ENCODE peak calls at places on chromosomes 5 and 9, in five cellular contexts. N, M, K, W and C are unnamed samples.
A peak's percentile ranks its signal among the peaks of the same experiment; 100 is the strongest.

GRCh38 chr9:121207371-121207940 is 5.8 kb upstream of the RAB14 start:
- DNase-seq in N (no peak), M (no peak), K (no peak), W (peak; percentile 43), C (no peak)

GRCh38 chr5:44952376-44952775 is 143.6 kb downstream of the MRPS30 start:
- DNase-seq in N (peak; percentile 19), M (no peak), K (no peak), W (peak; percentile 19), C (peak; percentile 15)

GRCh38 chr5:121174351-121174750 is 677.3 kb upstream of the FTMT start:
- DNase-seq in N (no peak), M (no peak), K (no peak), W (no peak), C (no peak)

GRCh38 chr9:126514037-126514821 is 99.5 kb upstream of the LMX1B start:
- DNase-seq in N (no peak), M (peak; percentile 56), K (peak; percentile 68), W (peak; percentile 83), C (peak; percentile 83)

GRCh38 chr9:130268521-130269131 is 3.1 kb downstream of the HMCN2 start:
- DNase-seq in N (no peak), M (no peak), K (no peak), W (peak; percentile 37), C (peak; percentile 48)

GRCh38 chr9:19619221-19619620 is 169.6 kb downstream of the SLC24A2 start:
- DNase-seq in N (no peak), M (no peak), K (no peak), W (no peak), C (no peak)

GRCh38 chr5:149094996-149095395 is 32.1 kb upstream of the SH3TC2 start:
- DNase-seq in N (no peak), M (no peak), K (no peak), W (no peak), C (no peak)

GRCh38 chr9:93287593-93287992 is 103.7 kb downstream of the WNK2 start:
- DNase-seq in N (no peak), M (no peak), K (no peak), W (no peak), C (no peak)

GRCh38 chr5:11075010-11075860 is 314.2 kb upstream of the DAP start:
- DNase-seq in N (no peak), M (no peak), K (no peak), W (no peak), C (no peak)

GRCh38 chr9:131275332-131276106 is 791 bp downstream of the FAM78A start:
- DNase-seq in N (no peak), M (no peak), K (no peak), W (peak; percentile 67), C (peak; percentile 66)

GRCh38 chr5:134592141-134592746 is 40.4 kb downstream of the SAR1B start:
- DNase-seq in N (no peak), M (no peak), K (no peak), W (peak; percentile 43), C (peak; percentile 37)

GRCh38 chr9:18795947-18796705 is 236.9 kb downstream of the SAXO1 start:
- DNase-seq in N (no peak), M (no peak), K (no peak), W (no peak), C (no peak)

GRCh38 chr5:132227485-132228240 is at the start of gene P4HA2:
- DNase-seq in N (no peak), M (peak; percentile 75), K (peak; percentile 89), W (peak; percentile 96), C (peak; percentile 94)

GRCh38 chr5:177303121-177303924 is at the start of the genes PRELID1 and RAB24:
- DNase-seq in N (no peak), M (peak; percentile 86), K (peak; percentile 93), W (peak; percentile 93), C (peak; percentile 95)

GRCh38 chr5:34736445-34737119 is 80.5 kb downstream of the RAI14 start:
- DNase-seq in N (no peak), M (no peak), K (no peak), W (no peak), C (no peak)

GRCh38 chr5:102368392-102368791 is 72.3 kb upstream of the SLCO4C1 start:
- DNase-seq in N (no peak), M (no peak), K (no peak), W (no peak), C (no peak)

GRCh38 chr5:96222129-96222528 is 210.9 kb downstream of the PCSK1 start:
- DNase-seq in N (no peak), M (no peak), K (no peak), W (no peak), C (no peak)

GRCh38 chr9:114403153-114403756 is 15.5 kb upstream of the AKNA start:
- DNase-seq in N (no peak), M (no peak), K (no peak), W (no peak), C (no peak)

GRCh38 chr5:74198156-74198555 is 442.4 kb downstream of the ENC1 start:
- DNase-seq in N (no peak), M (no peak), K (no peak), W (no peak), C (no peak)

GRCh38 chr9:116572095-116572748 is 114.9 kb upstream of the TRIM32 start:
- DNase-seq in N (peak; percentile 60), M (peak; percentile 75), K (peak; percentile 97), W (peak; percentile 76), C (peak; percentile 71)

GRCh38 chr9:96419691-96419969 is 1.5 kb upstream of the ZNF367 start:
- DNase-seq in N (no peak), M (no peak), K (no peak), W (no peak), C (no peak)

GRCh38 chr5:138884554-138884953 is 9.4 kb upstream of the LRRTM2 start:
- DNase-seq in N (no peak), M (no peak), K (no peak), W (no peak), C (no peak)

GRCh38 chr5:138878437-138879235 is 3.5 kb upstream of the LRRTM2 start:
- DNase-seq in N (no peak), M (no peak), K (no peak), W (no peak), C (no peak)

GRCh38 chr5:138884094-138884493 is 9.0 kb upstream of the LRRTM2 start:
- DNase-seq in N (no peak), M (no peak), K (no peak), W (no peak), C (no peak)
- TF ChIP-seq CTCF in N (no peak), M (no peak), K (no peak), W (no peak), C (no peak)

GRCh38 chr9:37856551-37856950 is 47.4 kb downstream of the SLC25A51 start:
- DNase-seq in N (no peak), M (no peak), K (no peak), W (no peak), C (no peak)

GRCh38 chr9:37862530-37862929 is 41.4 kb downstream of the SLC25A51 start:
- DNase-seq in N (no peak), M (no peak), K (no peak), W (no peak), C (no peak)

DNA sequence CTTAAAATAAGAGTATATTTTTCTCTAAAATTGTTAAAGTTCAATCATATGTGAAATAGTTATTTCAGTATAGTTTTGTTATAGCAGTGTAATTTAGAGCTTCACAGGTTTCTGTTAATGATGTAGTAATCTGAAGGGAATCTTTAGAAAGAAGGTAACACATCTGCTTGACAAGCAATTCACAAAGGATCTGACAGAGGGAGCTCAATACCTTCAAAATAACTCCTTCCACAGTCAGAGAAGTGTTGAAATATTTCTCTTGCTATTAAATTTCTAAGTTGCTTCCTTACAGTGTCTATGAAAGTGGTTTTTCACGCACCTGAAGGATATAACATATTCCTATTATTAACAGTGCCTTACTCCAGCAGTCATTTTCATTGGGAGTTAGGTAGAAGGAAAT is 44.9 kb downstream of the SLC25A51 start:
- DNase-seq in N (no peak), M (no peak), K (no peak), W (no peak), C (no peak)
- TF ChIP-seq CTCF in N (no peak), M (no peak), K (no peak), W (no peak), C (no peak)

GRCh38 chr5:173916233-173916632 is 28.1 kb downstream of the CPEB4 start:
- DNase-seq in N (no peak), M (no peak), K (no peak), W (no peak), C (no peak)

GRCh38 chr5:173915310-173916005 is 27.3 kb downstream of the CPEB4 start:
- DNase-seq in N (no peak), M (no peak), K (no peak), W (no peak), C (no peak)

GRCh38 chr5:173920024-173920753 is 32.0 kb downstream of the CPEB4 start:
- DNase-seq in N (no peak), M (no peak), K (no peak), W (no peak), C (no peak)

GRCh38 chr5:173919443-173919842 is 31.3 kb downstream of the CPEB4 start:
- DNase-seq in N (no peak), M (no peak), K (no peak), W (no peak), C (no peak)

DNA sequence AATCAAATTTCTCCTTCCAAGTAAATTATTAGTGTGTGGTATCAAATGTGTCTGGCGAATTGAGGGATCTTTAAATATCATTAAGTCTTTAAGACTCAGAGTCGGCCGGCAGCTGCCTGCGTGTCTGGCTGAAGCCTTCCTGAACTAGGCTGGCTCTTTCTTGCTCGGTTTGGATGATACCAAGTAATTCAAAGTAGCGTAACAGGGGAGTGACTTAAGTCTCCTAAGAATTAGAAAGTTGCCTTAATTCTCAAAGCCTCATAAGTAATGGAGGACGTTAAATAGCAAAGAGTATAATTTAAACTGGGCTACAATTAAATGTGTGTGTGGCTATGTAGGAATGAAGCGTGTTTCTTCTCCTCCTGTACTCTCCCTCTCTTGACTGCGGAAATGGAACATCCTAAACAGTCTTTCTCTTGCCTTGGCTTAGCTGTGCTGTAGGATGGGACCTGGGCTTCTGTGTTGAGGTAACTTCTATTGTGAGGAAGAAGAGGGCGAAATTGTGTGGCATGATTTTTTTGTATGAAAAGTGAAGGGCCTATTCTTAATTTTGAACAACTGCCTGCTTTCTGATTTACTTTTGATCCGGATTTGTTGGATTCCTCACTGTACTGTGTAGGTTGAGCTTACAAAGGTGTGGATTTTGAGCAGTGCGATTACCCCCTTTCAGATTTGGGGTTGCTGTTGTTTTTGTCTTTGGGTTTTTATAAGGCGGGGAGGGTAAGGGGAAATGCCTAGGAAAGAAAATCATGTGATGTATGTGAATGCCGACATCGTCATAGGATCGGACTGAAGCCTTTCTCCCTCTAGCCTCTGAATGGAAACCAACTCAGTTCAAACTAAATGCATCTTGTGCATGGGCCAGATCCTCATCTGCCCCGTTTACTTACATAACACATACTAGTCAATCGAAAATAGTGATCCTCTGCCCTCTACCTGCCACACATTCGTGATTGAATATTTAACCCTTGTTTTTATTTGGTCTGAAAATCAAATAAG is 29.9 kb downstream of the CPEB4 start:
- DNase-seq in N (peak; percentile 77), M (peak; percentile 58), K (peak; percentile 59), W (peak; percentile 69), C (peak; percentile 55)
- TF ChIP-seq CTCF in N (no peak), M (no peak), K (no peak), W (peak; percentile 10), C (peak; percentile 24)

DNA sequence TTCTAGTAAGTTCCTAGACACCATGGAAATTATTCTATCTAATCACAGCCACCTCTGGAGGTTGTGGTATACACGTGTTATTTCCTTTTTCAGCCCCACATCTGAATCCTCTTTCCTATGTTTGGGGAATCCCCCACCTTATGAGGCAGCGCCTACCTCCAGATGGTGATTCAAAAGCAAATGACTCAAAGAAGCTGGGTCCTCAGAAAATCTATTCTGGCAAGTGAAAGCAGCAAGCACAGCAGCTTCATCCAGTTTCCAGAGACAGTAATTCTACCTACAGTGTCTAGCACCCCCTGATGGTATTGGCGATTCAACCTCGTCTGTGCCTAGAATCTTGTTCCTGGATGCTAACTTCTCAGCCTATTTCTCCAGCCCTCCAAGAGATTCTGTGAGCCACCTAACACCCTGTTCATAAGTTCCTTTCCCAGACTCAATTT is 43.0 kb downstream of the STRBP start:
- DNase-seq in N (peak; percentile 75), M (no peak), K (no peak), W (peak; percentile 69), C (peak; percentile 72)
- TF ChIP-seq CTCF in N (peak; percentile 73), M (peak; percentile 25), K (no peak), W (peak; percentile 78), C (peak; percentile 77)

GRCh38 chr5:31611002-31611401 is 27.9 kb upstream of the PDZD2 start:
- DNase-seq in N (no peak), M (no peak), K (no peak), W (no peak), C (no peak)
- TF ChIP-seq CTCF in N (no peak), M (no peak), K (no peak), W (no peak), C (no peak)